ENCODE peak calls at places on chromosome 11, in four cellular contexts. K is Peyer's patch, F is hepatocyte, M is neural progenitor cell. Q is an unnamed sample. For H3K9me3, the result is how much of the 10 kb centered on the place peaks cover.

GRCh38 chr11:23856654-23857053 is 640.2 kb upstream of the LUZP2 start:
- DNase-seq in K (no peak), F (no peak), M (no peak), Q (no peak)

GRCh38 chr11:70697701-70698100 is 299.4 kb downstream of the CTTN start:
- DNase-seq in K (no peak), F (no peak), M (no peak), Q (no peak)

GRCh38 chr11:35583843-35584242 is 34.4 kb upstream of the FJX1 start:
- DNase-seq in K (no peak), F (no peak), M (no peak), Q (no peak)

GRCh38 chr11:45314900-45315299 is 28.8 kb upstream of the SYT13 start:
- DNase-seq in K (no peak), F (no peak), M (no peak), Q (no peak)

GRCh38 chr11:65445604-65446445 is 23.2 kb downstream of the NEAT1 start:
- DNase-seq in K (peak), F (no peak), M (no peak), Q (no peak)

GRCh38 chr11:45921561-45922424 is 663 bp upstream of the LARGE2 start:
- DNase-seq in K (peak), F (peak), M (peak), Q (peak)

GRCh38 chr11:130261546-130261945 is 53.2 kb downstream of the ZBTB44 start:
- DNase-seq in K (no peak), F (no peak), M (no peak), Q (no peak)

GRCh38 chr11:130403301-130403804 is 25.1 kb downstream of the ADAMTS8 start:
- DNase-seq in K (no peak), F (peak), M (no peak), Q (no peak)

GRCh38 chr11:131637469-131638175 is 267.2 kb downstream of the NTM start:
- DNase-seq in K (no peak), F (no peak), M (no peak), Q (no peak)

DNA sequence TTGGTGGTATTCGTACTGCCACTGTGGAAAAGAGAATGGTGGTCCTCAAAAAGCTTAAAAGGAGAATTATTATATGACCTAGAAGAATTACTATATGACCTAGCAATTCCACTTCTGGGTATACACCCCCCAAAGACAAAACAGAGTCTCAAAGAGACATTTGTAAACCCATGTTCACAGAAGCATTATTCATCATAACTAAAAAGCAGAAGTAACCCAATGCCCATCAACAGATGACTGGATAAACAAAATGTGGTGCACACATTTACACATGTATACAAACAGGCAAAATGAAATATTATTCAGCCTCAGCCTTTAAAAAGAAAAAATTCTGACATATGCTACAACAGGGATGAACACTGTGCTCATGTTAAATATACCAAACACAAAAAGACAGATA is 89.4 kb downstream of the ARHGAP32 start:
- DNase-seq in K (no peak), F (no peak), M (no peak), Q (no peak)
- H3K9me3 ChIP-seq in K (under half), F (under half), M (under half), Q (under half)

GRCh38 chr11:67627394-67627787 is 2.3 kb downstream of the NUDT8 start:
- DNase-seq in K (no peak), F (no peak), M (no peak), Q (no peak)

GRCh38 chr11:67630230-67630942 is 649 bp upstream of the NUDT8 start:
- DNase-seq in K (peak), F (peak), M (peak), Q (peak)

GRCh38 chr11:67627788-67628624 is 1.7 kb downstream of the NUDT8 start:
- DNase-seq in K (no peak), F (no peak), M (no peak), Q (no peak)

GRCh38 chr11:67629386-67630229 is at the start of gene NUDT8:
- DNase-seq in K (peak), F (peak), M (peak), Q (peak)

DNA sequence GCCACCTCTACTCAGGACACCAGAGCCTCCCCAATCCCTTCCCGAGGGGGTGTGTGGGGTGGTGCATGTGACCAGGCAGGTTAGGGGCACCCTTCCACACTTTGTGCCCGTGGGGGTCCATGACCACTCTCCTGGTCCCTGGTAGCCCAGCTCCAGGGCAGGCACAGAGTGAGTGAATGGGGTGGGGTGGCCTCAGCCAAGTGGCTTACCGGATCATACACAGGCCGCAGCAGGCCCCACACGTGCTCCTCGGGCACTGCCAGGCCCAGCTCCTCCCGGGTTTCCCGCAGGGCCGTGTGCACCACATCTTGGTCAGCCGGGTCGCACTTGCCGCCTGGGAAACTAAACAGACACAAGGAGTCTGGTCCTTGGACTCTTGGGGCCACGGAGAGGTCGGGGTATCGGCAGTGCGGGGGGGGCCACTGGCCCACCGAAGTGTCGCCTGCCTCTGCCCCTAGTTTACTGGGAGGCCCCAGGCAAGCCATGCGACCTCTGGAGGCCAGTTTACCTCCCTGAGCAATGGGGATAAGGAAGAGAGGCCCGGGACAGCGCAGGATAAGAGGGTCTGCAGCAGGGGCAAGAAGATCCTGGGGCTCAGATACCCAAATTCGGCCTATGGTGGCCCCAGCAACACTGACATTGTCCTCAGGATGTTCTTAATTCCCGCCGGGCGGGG is 889 bp downstream of the NUDT8 start:
- DNase-seq in K (no peak), F (no peak), M (no peak), Q (no peak)
- H3K27ac ChIP-seq in K (peak), F (no peak), M (no peak), Q (no peak)

GRCh38 chr11:95545116-95545875 is 244.3 kb downstream of the FAM76B start:
- DNase-seq in K (no peak), F (no peak), M (no peak), Q (no peak)
- H3K4me3 ChIP-seq in K (no peak), F (no peak), M (no peak), Q (no peak)

DNA sequence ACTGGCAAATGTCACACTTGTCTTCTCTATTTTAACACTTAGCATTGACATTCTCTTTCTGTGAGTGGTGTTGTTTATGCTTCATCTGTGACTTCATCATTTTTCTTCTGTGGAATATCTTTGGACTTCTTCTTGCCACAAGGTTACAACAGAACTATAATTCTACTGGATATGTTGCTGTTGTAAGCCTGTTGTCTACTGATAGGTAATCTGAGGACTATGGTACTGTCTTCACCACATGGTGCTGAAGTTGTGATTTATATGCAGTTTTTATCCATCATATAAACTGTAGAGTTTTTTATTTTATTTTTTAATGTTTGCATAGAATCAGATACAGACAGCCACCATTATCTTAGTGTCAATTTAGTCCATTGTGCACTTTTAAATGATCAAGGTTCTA is 622.2 kb upstream of the CNTN5 start:
- DNase-seq in K (no peak), F (no peak), M (no peak), Q (no peak)
- H3K9me3 ChIP-seq in K (under half), F (under half), M (under half), Q (under half)

Q was measured in WERI-Rb-1.